ENCODE peak calls at places on chromosomes 7 and 10, in five cellular contexts. H is kidney epithelial cell, E is prostate gland, J is ovary, U is neuronal stem cell. B is an unnamed sample.
A peak's percentile ranks its signal among the peaks of the same experiment; 100 is the strongest.

GRCh38 chr10:81873932-81874816 is 820 bp upstream of the NRG3 start:
- DNase-seq in H (peak; percentile 31), E (no peak), J (no peak), U (peak; percentile 85), B (peak; percentile 60)

GRCh38 chr10:116403740-116404250 is 23.9 kb upstream of the PNLIPRP3 start:
- DNase-seq in H (no peak), E (no peak), J (no peak), U (no peak), B (no peak)

GRCh38 chr10:101229275-101230184 is at the start of gene LBX1:
- DNase-seq in H (no peak), E (no peak), J (no peak), U (no peak), B (no peak)

GRCh38 chr10:37777056-37777455 is 80.4 kb downstream of the ZNF248 start:
- DNase-seq in H (no peak), E (no peak), J (no peak), U (no peak), B (no peak)

GRCh38 chr7:74454948-74455804 is 1.5 kb downstream of the GTF2IRD1 start:
- DNase-seq in H (no peak), E (peak; percentile 83), J (peak; percentile 34), U (no peak), B (peak; percentile 85)

GRCh38 chr7:116522247-116522646 is 2.6 kb upstream of the CAV1 start:
- DNase-seq in H (peak; percentile 82), E (no peak), J (no peak), U (no peak), B (no peak)

GRCh38 chr10:82558208-82558607 is 683.2 kb downstream of the NRG3 start:
- DNase-seq in H (no peak), E (no peak), J (no peak), U (no peak), B (no peak)

GRCh38 chr10:36489928-36490279 is 635.5 kb upstream of the ANKRD30A start:
- DNase-seq in H (no peak), E (no peak), J (no peak), U (no peak), B (no peak)

GRCh38 chr7:75536940-75537538 is 44.9 kb downstream of the SPDYE5 start:
- DNase-seq in H (no peak), E (no peak), J (no peak), U (no peak), B (no peak)

GRCh38 chr10:92567952-92568600 is 5.8 kb downstream of the IDE start:
- DNase-seq in H (peak; percentile 67), E (no peak), J (no peak), U (no peak), B (no peak)

GRCh38 chr7:74410772-74411171 is 42.9 kb upstream of the GTF2IRD1 start:
- DNase-seq in H (no peak), E (no peak), J (no peak), U (no peak), B (no peak)

GRCh38 chr10:55063817-55064216 is 262.8 kb upstream of the PCDH15 start:
- DNase-seq in H (no peak), E (no peak), J (no peak), U (no peak), B (no peak)

GRCh38 chr10:102402512-102402896 is 7.0 kb downstream of the NFKB2 start:
- DNase-seq in H (no peak), E (no peak), J (no peak), U (no peak), B (no peak)

GRCh38 chr10:49387029-49387428 is 8.9 kb downstream of the DRGX start:
- DNase-seq in H (peak; percentile 1), E (no peak), J (no peak), U (no peak), B (no peak)

GRCh38 chr7:45601816-45602540 is 27.8 kb downstream of the ADCY1 start:
- DNase-seq in H (no peak), E (no peak), J (no peak), U (no peak), B (peak; percentile 28)

GRCh38 chr7:80783177-80783687 is 135.6 kb downstream of the SEMA3C start:
- DNase-seq in H (no peak), E (no peak), J (no peak), U (no peak), B (no peak)
- H3K36me3 ChIP-seq in H (no peaks in the 10 kb centered on the region), E (no peaks in the 10 kb centered on the region), J (no peaks in the 10 kb centered on the region), U (no peaks in the 10 kb centered on the region), B (no peaks in the 10 kb centered on the region)

GRCh38 chr10:89531359-89531758 is 4.0 kb downstream of the SLC16A12 start:
- DNase-seq in H (no peak), E (no peak), J (no peak), U (no peak), B (no peak)
- H3K27me3 ChIP-seq in H (peaks cover 7% of the 10 kb centered on the region), E (peaks cover 16% of the 10 kb centered on the region), J (no peaks in the 10 kb centered on the region), U (peaks cover 13% of the 10 kb centered on the region), B (peaks cover 18% of the 10 kb centered on the region)

GRCh38 chr7:131513245-131514061 is 43.0 kb downstream of the PODXL start:
- DNase-seq in H (peak; percentile 65), E (peak; percentile 72), J (peak; percentile 82), U (peak; percentile 76), B (peak; percentile 96)
- H3K36me3 ChIP-seq in H (no peaks in the 10 kb centered on the region), E (no peaks in the 10 kb centered on the region), J (no peaks in the 10 kb centered on the region), U (peaks cover 10% of the 10 kb centered on the region), B (no peaks in the 10 kb centered on the region)

GRCh38 chr7:114082567-114082933 is 163.7 kb upstream of the PPP1R3A start:
- DNase-seq in H (no peak), E (no peak), J (no peak), U (no peak), B (no peak)
- H3K27me3 ChIP-seq in H (peaks cover 41% of the 10 kb centered on the region), E (no peaks in the 10 kb centered on the region), J (no peaks in the 10 kb centered on the region), U (peaks cover 7% of the 10 kb centered on the region), B (peaks cover 30% of the 10 kb centered on the region)

GRCh38 chr10:69957516-69958231 is 95.0 kb upstream of the MACROH2A2 start:
- DNase-seq in H (no peak), E (no peak), J (no peak), U (no peak), B (peak; percentile 9)
- H3K36me3 ChIP-seq in H (no peaks in the 10 kb centered on the region), E (no peaks in the 10 kb centered on the region), J (no peaks in the 10 kb centered on the region), U (no peaks in the 10 kb centered on the region), B (no peaks in the 10 kb centered on the region)

DNA sequence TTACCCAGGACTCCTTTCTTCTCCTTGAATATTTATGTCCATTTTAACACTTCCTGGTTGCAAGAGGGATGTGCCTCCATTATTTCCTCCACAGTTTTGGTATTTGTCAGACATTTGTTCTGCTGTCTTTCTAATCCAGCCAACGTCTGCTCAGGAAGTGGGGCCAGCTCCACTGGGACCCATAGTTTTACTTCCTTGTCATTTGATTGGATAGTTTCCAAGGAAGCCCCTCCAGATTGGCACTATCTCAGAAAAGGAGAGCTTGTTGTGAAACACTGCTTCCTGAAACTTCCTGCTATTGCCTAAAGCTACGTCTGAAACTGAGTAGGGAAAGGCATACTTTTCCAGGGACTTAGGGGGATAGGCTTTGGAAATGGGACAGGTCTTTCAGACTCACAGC is 6.6 kb upstream of the STRIP2 start:
- DNase-seq in H (no peak), E (no peak), J (no peak), U (no peak), B (no peak)
- H3K27me3 ChIP-seq in H (no peaks in the 10 kb centered on the region), E (no peaks in the 10 kb centered on the region), J (no peaks in the 10 kb centered on the region), U (no peaks in the 10 kb centered on the region), B (no peaks in the 10 kb centered on the region)

GRCh38 chr7:153910604-153911003 is 141.6 kb upstream of the DPP6 start:
- DNase-seq in H (no peak), E (no peak), J (no peak), U (no peak), B (no peak)
- H3K36me3 ChIP-seq in H (no peaks in the 10 kb centered on the region), E (no peaks in the 10 kb centered on the region), J (no peaks in the 10 kb centered on the region), U (no peaks in the 10 kb centered on the region), B (no peaks in the 10 kb centered on the region)

DNA sequence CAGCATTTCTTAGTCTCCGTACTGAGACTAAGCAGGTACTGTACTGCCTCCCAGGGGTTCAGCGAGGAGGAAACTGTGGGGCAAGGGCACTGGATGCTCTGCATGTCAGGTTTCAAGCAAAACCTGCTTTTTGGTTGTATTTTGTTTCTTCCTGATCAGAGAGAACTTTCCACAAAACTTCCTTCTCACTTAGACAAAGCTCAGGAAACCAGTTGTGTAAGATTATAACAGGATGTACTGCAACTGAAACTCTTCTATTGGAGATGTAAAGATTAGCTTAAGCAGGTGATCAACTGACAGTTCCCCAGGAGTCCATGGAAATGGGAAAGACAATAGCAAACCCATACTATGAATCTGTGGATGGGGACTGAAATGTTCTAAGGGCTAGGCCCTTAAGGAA is 67.3 kb downstream of the PLCE1 start:
- DNase-seq in H (no peak), E (no peak), J (no peak), U (no peak), B (no peak)
- H3K27me3 ChIP-seq in H (no peaks in the 10 kb centered on the region), E (no peaks in the 10 kb centered on the region), J (no peaks in the 10 kb centered on the region), U (no peaks in the 10 kb centered on the region), B (no peaks in the 10 kb centered on the region)

DNA sequence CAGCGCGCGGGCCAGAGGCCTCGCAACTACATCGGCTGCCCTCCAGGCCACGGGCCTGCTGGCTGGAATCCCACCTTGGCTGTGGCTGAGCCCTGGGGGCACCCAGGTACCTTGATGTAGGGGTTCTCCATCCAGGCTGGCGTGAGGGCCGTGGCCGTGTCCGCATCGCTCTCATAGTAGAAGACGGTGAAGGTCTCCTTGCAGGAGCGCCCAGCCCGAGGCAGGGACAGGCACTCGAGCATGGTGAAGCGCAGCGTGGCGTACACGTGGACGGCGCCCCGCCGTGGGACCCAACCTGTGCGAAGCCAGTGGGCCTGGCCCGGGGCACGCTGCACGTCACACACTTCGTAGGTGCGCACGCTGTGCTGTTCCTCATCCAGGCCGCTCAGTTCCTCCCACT is 3.8 kb downstream of the EPHB4 start:
- DNase-seq in H (no peak), E (no peak), J (no peak), U (no peak), B (no peak)
- H3K36me3 ChIP-seq in H (peaks cover 2% of the 10 kb centered on the region), E (peaks cover 21% of the 10 kb centered on the region), J (no peaks in the 10 kb centered on the region), U (peaks cover 47% of the 10 kb centered on the region), B (no peaks in the 10 kb centered on the region)